ENCODE peak calls at places on chromosomes 1 and 21, in five cellular contexts. Q, X, P, B and W are unnamed samples.

GRCh38 chr1:21175324-21175669 is 1.4 kb downstream of the EIF4G3 start:
- DNase-seq in Q (no peak), X (no peak), P (no peak), B (no peak), W (no peak)

GRCh38 chr1:196063952-196064351 is 544.3 kb downstream of the KCNT2 start:
- DNase-seq in Q (no peak), X (no peak), P (no peak), B (no peak), W (no peak)

GRCh38 chr1:108561731-108562326 is 1.9 kb downstream of the EEIG2 start:
- DNase-seq in Q (peak; percentile 56), X (peak; percentile 46), P (peak; percentile 69), B (peak; percentile 58), W (no peak)

GRCh38 chr1:215830221-215830620 is 263.1 kb downstream of the KCTD3 start:
- DNase-seq in Q (no peak), X (no peak), P (no peak), B (no peak), W (no peak)

GRCh38 chr1:106755682-106756406 is 300.6 kb upstream of the PRMT6 start:
- DNase-seq in Q (no peak), X (no peak), P (no peak), B (no peak), W (no peak)

GRCh38 chr1:91881280-91881679 is 4.7 kb downstream of the TGFBR3 start:
- DNase-seq in Q (no peak), X (no peak), P (no peak), B (no peak), W (no peak)

GRCh38 chr1:228393268-228393699 is 13.4 kb downstream of the TRIM11 start:
- DNase-seq in Q (no peak), X (no peak), P (no peak), B (no peak), W (peak; percentile 12)

GRCh38 chr1:185017338-185017737 is 28.0 kb upstream of the RNF2 start:
- DNase-seq in Q (no peak), X (peak; percentile 15), P (no peak), B (no peak), W (peak; percentile 10)

GRCh38 chr1:228753236-228753741 is 18.0 kb downstream of the RHOU start:
- DNase-seq in Q (no peak), X (no peak), P (no peak), B (no peak), W (no peak)

GRCh38 chr21:44423312-44423821 is 31.9 kb upstream of the LRRC3 start:
- DNase-seq in Q (no peak), X (no peak), P (no peak), B (no peak), W (no peak)

GRCh38 chr1:245822997-245823396 is 668.2 kb downstream of the KIF26B start:
- DNase-seq in Q (no peak), X (peak; percentile 32), P (no peak), B (no peak), W (no peak)

GRCh38 chr1:245169391-245169790 is 14.6 kb downstream of the KIF26B start:
- DNase-seq in Q (no peak), X (no peak), P (no peak), B (no peak), W (no peak)

GRCh38 chr1:117964290-117965038 is 34.9 kb downstream of the WDR3 start:
- DNase-seq in Q (no peak), X (no peak), P (no peak), B (no peak), W (no peak)